ENCODE peak calls at places on chromosomes 1 and 21, in eight cellular contexts. P is SK-N-MC, F is tibial nerve, R is AG04450, V is trophoblast cell, A is right lobe of liver, N is GM23338, U is SJSA1. K is an unnamed sample.

GRCh38 chr21:18545908-18546307 is 142.3 kb upstream of the TMPRSS15 start:
- DNase-seq in P (no peak), F (no peak), R (no peak), V (no peak), A (no peak), N (no peak), U (no peak), K (no peak)

GRCh38 chr1:41661428-41662060 is 177.1 kb upstream of the EDN2 start:
- DNase-seq in P (no peak), F (no peak), R (no peak), V (no peak), A (peak), N (peak), U (no peak), K (no peak)

GRCh38 chr21:44019568-44019958 is 7.5 kb downstream of the TRAPPC10 start:
- DNase-seq in P (no peak), F (no peak), R (no peak), V (no peak), A (no peak), N (no peak), U (no peak), K (no peak)

GRCh38 chr21:39071623-39072214 is 111.5 kb downstream of the PSMG1 start:
- DNase-seq in P (no peak), F (no peak), R (peak), V (no peak), A (no peak), N (no peak), U (no peak), K (no peak)

GRCh38 chr1:15224259-15224869 is 22.7 kb upstream of the FHAD1 start:
- DNase-seq in P (no peak), F (no peak), R (no peak), V (no peak), A (no peak), N (no peak), U (no peak), K (no peak)

GRCh38 chr21:29436143-29436542 is 137.4 kb downstream of the BACH1 start:
- DNase-seq in P (no peak), F (no peak), R (no peak), V (no peak), A (no peak), N (peak), U (no peak), K (no peak)

GRCh38 chr1:152052606-152053005 is 15.8 kb upstream of the S100A11 start:
- DNase-seq in P (no peak), F (peak), R (peak), V (peak), A (peak), N (peak), U (peak), K (peak)

GRCh38 chr1:3411806-3412205 is 42.7 kb upstream of the ARHGEF16 start:
- DNase-seq in P (no peak), F (no peak), R (no peak), V (no peak), A (no peak), N (no peak), U (no peak), K (no peak)

GRCh38 chr1:156468693-156469345 is 31.8 kb downstream of the MEF2D start:
- DNase-seq in P (no peak), F (no peak), R (no peak), V (no peak), A (no peak), N (no peak), U (no peak), K (no peak)

GRCh38 chr1:89276690-89277089 is 4.0 kb upstream of the GBP5 start:
- DNase-seq in P (no peak), F (no peak), R (no peak), V (no peak), A (no peak), N (peak), U (no peak), K (no peak)

GRCh38 chr1:171868217-171868616 is 26.9 kb downstream of the DNM3 start:
- DNase-seq in P (no peak), F (no peak), R (no peak), V (peak), A (no peak), N (no peak), U (no peak), K (no peak)

GRCh38 chr1:88503656-88504055 is 180.4 kb upstream of the PKN2 start:
- DNase-seq in P (no peak), F (no peak), R (no peak), V (no peak), A (no peak), N (no peak), U (no peak), K (no peak)

GRCh38 chr1:50702395-50702794 is 257.7 kb downstream of the FAF1 start:
- DNase-seq in P (no peak), F (no peak), R (no peak), V (no peak), A (no peak), N (no peak), U (no peak), K (no peak)

GRCh38 chr1:34408011-34408410 is 231.3 kb downstream of the C1orf94 start:
- DNase-seq in P (no peak), F (peak), R (no peak), V (peak), A (no peak), N (no peak), U (no peak), K (no peak)

GRCh38 chr1:171403396-171403795 is 81.9 kb upstream of the PRRC2C start:
- DNase-seq in P (peak), F (no peak), R (no peak), V (peak), A (no peak), N (peak), U (no peak), K (no peak)

GRCh38 chr1:14650951-14651350 is 52.5 kb downstream of the KAZN start:
- DNase-seq in P (no peak), F (no peak), R (no peak), V (no peak), A (no peak), N (no peak), U (no peak), K (no peak)

GRCh38 chr1:63255153-63255552 is 67.2 kb upstream of the FOXD3 start:
- DNase-seq in P (peak), F (no peak), R (no peak), V (no peak), A (no peak), N (no peak), U (no peak), K (no peak)

GRCh38 chr1:236663934-236664333 is 22.4 kb upstream of the ACTN2 start:
- DNase-seq in P (no peak), F (no peak), R (no peak), V (no peak), A (no peak), N (no peak), U (no peak), K (no peak)

GRCh38 chr21:34625194-34625593 is 10.3 kb upstream of the RCAN1 start:
- DNase-seq in P (no peak), F (no peak), R (no peak), V (no peak), A (peak), N (no peak), U (no peak), K (no peak)

GRCh38 chr1:156499703-156500577 is 635 bp downstream of the MEF2D start:
- DNase-seq in P (no peak), F (peak), R (no peak), V (no peak), A (peak), N (peak), U (no peak), K (peak)

GRCh38 chr1:162342452-162342983 is 34.1 kb downstream of the SPATA46 start:
- DNase-seq in P (no peak), F (no peak), R (no peak), V (no peak), A (no peak), N (no peak), U (no peak), K (no peak)

GRCh38 chr1:215987092-215987855 is 420.2 kb downstream of the KCTD3 start:
- DNase-seq in P (no peak), F (no peak), R (no peak), V (no peak), A (no peak), N (no peak), U (no peak), K (no peak)

GRCh38 chr1:56135864-56136147 is 443.6 kb downstream of the PLPP3 start:
- DNase-seq in P (no peak), F (no peak), R (no peak), V (no peak), A (no peak), N (no peak), U (no peak), K (no peak)

GRCh38 chr1:78157162-78157561 is 111.4 kb downstream of the GIPC2 start:
- DNase-seq in P (peak), F (no peak), R (peak), V (no peak), A (no peak), N (no peak), U (no peak), K (no peak)

GRCh38 chr21:26686278-26686677 is 113.2 kb upstream of the CYYR1 start:
- DNase-seq in P (no peak), F (no peak), R (no peak), V (no peak), A (no peak), N (peak), U (no peak), K (no peak)

GRCh38 chr1:16145988-16146887 is 9.6 kb downstream of the EPHA2 start:
- DNase-seq in P (no peak), F (peak), R (peak), V (peak), A (peak), N (peak), U (peak), K (no peak)

GRCh38 chr1:170410391-170411146 is 121.4 kb upstream of the GORAB start:
- DNase-seq in P (no peak), F (peak), R (no peak), V (no peak), A (no peak), N (no peak), U (no peak), K (no peak)

GRCh38 chr1:112557385-112557784 is 48.6 kb downstream of the WNT2B start:
- DNase-seq in P (no peak), F (no peak), R (no peak), V (no peak), A (no peak), N (no peak), U (no peak), K (no peak)

GRCh38 chr1:243364330-243364729 is 108.5 kb downstream of the SDCCAG8 start:
- DNase-seq in P (no peak), F (no peak), R (no peak), V (no peak), A (no peak), N (no peak), U (no peak), K (no peak)
- H3K27ac ChIP-seq in P (no peak), F (no peak), R (no peak), V (no peak), A (no peak), N (no peak), U (no peak), K (no peak)

DNA sequence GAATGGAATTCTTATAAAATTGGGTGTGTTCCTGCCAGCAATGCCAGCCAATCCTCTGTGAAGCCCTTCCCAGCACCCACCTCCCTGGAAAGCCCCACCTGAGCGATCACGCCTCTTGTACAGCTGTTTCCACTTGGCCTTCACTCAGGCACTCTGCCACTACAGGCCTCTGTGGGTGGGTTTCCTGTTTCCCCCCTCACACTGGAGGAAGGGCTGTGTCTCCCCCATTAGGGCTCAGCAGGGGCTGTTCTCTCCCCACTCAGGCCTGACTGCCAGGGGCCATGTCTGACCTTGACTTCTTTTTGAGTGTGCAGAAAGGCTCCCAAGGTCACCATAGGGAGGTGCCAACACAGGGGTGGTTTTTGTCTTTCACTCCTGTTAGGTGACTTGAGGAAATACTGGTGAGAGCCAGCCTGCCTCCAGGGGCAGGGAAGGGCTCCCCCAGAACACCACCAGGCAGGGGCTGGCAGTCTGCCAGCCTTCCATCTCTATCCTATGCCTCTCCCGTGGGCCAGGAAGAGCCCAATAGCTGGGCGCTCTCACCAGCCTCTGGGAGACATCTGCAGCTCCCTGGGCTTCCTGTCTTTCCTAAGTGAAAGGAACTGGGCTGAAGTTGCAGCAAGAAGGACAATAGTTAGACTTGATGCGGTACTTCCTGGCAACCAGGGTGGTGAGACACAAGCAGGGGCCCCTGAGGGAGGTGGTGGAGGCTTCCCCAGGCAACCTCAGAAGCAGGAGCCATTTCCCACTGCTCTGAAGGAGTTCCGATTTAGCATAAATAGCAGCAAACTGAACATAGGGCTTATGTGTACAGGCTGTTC is 49.1 kb downstream of the ELK4 start:
- DNase-seq in P (no peak), F (no peak), R (no peak), V (no peak), A (no peak), N (no peak), U (no peak), K (no peak)
- H3K27ac ChIP-seq in P (no peak), F (no peak), R (no peak), V (no peak), A (no peak), N (no peak), U (no peak), K (no peak)

DNA sequence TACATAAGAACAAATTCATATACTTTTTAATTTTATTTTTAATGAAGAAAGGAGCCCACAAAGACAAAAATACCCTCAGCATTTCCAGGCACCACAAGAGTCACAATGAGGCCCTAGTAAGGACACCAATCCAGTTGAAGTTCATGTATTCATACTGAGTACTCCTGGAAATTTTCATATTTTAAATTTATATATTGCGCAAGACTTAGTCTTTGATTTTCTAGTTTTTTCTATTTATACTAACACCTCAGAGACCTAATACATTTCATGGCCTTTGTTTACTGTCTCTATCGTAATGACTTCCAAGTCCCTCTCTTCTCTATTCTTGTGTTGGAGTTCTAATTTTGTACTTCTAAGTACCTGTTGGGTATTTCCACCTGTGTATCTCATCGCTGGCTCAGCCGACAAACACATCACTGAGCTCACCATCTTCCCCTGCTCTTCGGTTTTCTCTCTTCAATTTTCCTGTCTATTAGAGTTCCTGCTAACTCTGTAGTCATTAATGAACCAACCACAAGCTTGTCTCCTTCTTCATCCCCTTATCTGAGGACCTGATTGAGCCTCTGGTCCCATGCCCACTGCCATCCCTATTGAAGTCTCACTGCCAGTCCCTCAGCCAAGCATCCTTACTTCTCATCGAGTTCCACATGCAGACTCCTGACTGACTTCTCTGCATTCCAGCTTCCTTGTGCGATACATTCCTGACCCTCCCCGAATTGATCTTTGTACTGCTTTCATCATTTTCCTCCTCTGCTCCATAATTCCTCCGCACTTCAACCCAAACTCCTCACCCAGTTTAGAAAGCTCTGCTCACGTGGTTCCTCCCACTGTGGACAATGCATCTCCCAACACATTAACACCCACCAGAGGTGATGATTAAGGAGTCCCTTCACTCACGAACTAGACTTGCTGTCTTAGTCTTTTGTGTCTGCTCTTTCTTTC is 17.3 kb upstream of the IRF2BP2 start:
- DNase-seq in P (no peak), F (no peak), R (no peak), V (no peak), A (no peak), N (no peak), U (no peak), K (no peak)
- H3K27ac ChIP-seq in P (no peak), F (no peak), R (peak), V (no peak), A (no peak), N (no peak), U (no peak), K (no peak)

GRCh38 chr1:173411835-173412742 is 65.0 kb upstream of the PRDX6 start:
- DNase-seq in P (no peak), F (no peak), R (no peak), V (peak), A (no peak), N (no peak), U (no peak), K (no peak)
- H3K27ac ChIP-seq in P (no peak), F (no peak), R (no peak), V (no peak), A (no peak), N (no peak), U (no peak), K (no peak)

DNA sequence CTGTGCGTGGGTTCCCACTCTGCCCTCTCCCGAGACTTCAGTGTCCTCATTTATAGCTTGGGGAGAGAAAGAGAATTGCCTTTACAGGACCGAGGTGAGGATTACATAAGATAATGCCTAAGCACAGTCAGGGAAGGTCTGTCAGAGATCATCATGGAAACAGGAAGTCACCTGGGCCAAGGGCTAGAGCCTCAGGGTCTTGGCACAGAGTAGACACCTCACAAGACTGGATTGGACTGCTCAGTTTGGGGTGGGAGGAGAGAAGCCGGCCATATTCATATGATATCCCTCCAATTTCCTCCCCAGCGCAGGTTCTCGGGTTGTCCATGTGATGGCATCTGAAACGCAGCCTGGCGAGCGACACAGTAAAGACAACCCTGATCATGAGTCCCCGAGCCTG is 3.8 kb downstream of the CNR2 start:
- DNase-seq in P (no peak), F (no peak), R (no peak), V (no peak), A (no peak), N (no peak), U (no peak), K (no peak)
- H3K27ac ChIP-seq in P (no peak), F (no peak), R (no peak), V (no peak), A (no peak), N (no peak), U (no peak), K (no peak)

GRCh38 chr21:46189959-46190490 is 5.8 kb upstream of the SPATC1L start:
- DNase-seq in P (no peak), F (no peak), R (no peak), V (no peak), A (no peak), N (no peak), U (no peak), K (no peak)
- H3K27ac ChIP-seq in P (no peak), F (peak), R (no peak), V (peak), A (no peak), N (no peak), U (no peak), K (peak)

GRCh38 chr1:164363980-164364379 is 195.0 kb upstream of the PBX1 start:
- DNase-seq in P (no peak), F (no peak), R (no peak), V (no peak), A (no peak), N (no peak), U (no peak), K (no peak)

GRCh38 chr1:164366014-164366413 is 193.0 kb upstream of the PBX1 start:
- DNase-seq in P (no peak), F (no peak), R (no peak), V (no peak), A (no peak), N (no peak), U (no peak), K (no peak)

DNA sequence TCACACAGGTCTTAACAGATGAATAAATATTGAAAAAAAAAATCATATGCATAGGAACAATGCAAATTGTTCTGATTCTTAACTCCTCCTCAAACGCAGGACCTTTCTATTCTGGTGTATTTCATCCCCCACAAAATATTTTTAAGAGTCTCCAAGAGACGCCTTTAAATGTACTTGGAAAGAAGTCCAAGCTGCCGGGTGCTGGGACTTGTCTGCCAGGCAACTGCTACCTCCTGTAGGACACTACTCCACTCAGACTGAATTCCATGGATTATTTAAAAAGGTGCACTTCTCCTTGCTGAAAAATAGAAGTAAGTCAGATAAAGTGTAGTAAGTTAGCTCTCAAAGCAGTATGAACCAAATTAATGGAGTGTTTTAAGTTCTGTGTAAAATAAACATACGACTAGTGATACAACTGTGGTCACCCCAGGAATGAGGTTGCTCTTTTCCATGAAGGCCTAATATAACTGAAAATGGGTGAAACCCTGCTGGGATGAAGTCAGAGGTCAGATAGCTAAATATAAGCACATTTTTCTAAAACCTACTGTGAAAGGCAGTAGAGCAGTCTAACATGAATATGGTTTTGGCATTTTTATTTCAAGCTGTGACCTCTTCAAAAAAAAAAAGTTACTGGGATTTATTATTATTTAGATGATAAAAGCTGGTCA is 189.2 kb upstream of the PBX1 start:
- DNase-seq in P (no peak), F (no peak), R (no peak), V (no peak), A (no peak), N (no peak), U (no peak), K (no peak)
- H3K27ac ChIP-seq in P (peak), F (no peak), R (no peak), V (no peak), A (no peak), N (no peak), U (no peak), K (no peak)

DNA sequence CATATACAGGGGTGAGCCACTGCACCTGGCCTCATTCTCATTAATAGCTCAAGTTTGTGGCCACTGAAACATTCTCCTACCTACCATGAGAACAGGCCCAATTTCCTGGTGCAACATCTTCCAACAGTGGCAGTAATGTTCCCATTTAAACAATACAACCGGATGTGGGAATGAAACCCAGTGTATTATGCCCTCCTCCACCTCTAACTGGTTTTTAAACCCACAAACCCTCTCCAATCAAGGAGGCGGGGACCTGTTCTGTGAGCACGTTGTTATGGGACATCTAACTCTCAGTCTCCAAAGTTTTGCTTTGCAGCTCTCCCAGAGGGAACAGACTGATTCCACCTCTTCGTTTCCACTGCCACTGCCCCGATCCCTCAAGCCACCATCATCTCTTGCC is 2.6 kb downstream of the CTNNBIP1 start:
- DNase-seq in P (no peak), F (no peak), R (no peak), V (no peak), A (no peak), N (no peak), U (no peak), K (no peak)
- H3K27ac ChIP-seq in P (no peak), F (no peak), R (no peak), V (no peak), A (no peak), N (no peak), U (no peak), K (no peak)

K was measured in caudate nucleus.